ENCODE peak calls at places on chromosomes 6 and 20, in nine cellular contexts. I is HT-29, N is gastrocnemius medialis, E is mucosa of descending colon, V is nephron progenitor cell, M is fibroblast of the conjunctiva, D is NCI-H1436 treated with DMSO at 0.1 percent for 48 hours, U is immature natural killer cell, G is Ammon's horn. A is an unnamed sample.

GRCh38 chr6:73476722-73477121 is 15.2 kb downstream of the MTO1 start:
- DNase-seq in M (no peak), E (no peak), N (no peak), G (no peak), D (no peak), U (no peak), I (no peak), V (no peak), A (no peak)

GRCh38 chr6:77454386-77454785 is 8.9 kb downstream of the HTR1B start:
- DNase-seq in N (no peak), D (no peak), V (no peak), I (no peak), U (no peak), E (no peak), M (no peak), G (no peak), A (no peak)

GRCh38 chr6:70062010-70062409 is 195.7 kb downstream of the COL19A1 start:
- DNase-seq in I (no peak), E (no peak), V (no peak), U (no peak), N (no peak), M (no peak), G (no peak), D (no peak), A (no peak)

GRCh38 chr20:59207742-59208357 is 44.2 kb downstream of the ZNF831 start:
- DNase-seq in I (peak; percentile 79), E (peak; percentile 81), M (no peak), D (no peak), N (no peak), G (peak; percentile 83), U (peak; percentile 79), V (peak; percentile 46), A (no peak)

GRCh38 chr6:17904491-17905120 is 82.8 kb downstream of the KIF13A start:
- DNase-seq in N (peak; percentile 20), G (no peak), U (no peak), D (no peak), E (no peak), V (no peak), M (no peak), I (no peak), A (no peak)

GRCh38 chr20:33915726-33916331 is 77.9 kb upstream of the RALY start:
- DNase-seq in I (peak; percentile 77), U (peak; percentile 47), N (peak; percentile 4), V (peak; percentile 20), M (no peak), E (peak; percentile 77), D (no peak), G (no peak), A (no peak)

GRCh38 chr6:29748391-29749352 is 25.4 kb downstream of the HLA-F start:
- DNase-seq in M (peak; percentile 37), N (peak; percentile 90), U (peak; percentile 82), G (peak; percentile 93), D (no peak), V (peak; percentile 92), I (peak; percentile 92), E (peak; percentile 96), A (peak; percentile 70)

GRCh38 chr6:93644611-93645010 is 225.3 kb upstream of the EPHA7 start:
- DNase-seq in V (no peak), G (no peak), N (no peak), I (peak; percentile 12), D (no peak), U (no peak), E (no peak), M (peak; percentile 0), A (no peak)

GRCh38 chr20:53774487-53775203 is 181.0 kb upstream of the ZNF217 start:
- DNase-seq in E (no peak), M (no peak), I (peak; percentile 45), N (no peak), D (no peak), U (no peak), G (no peak), V (no peak), A (peak; percentile 95)

GRCh38 chr6:83215131-83216047 is 22.2 kb downstream of the RWDD2A start:
- DNase-seq in D (peak; percentile 53), V (peak; percentile 53), M (peak; percentile 64), U (peak; percentile 46), I (peak; percentile 69), E (peak; percentile 31), G (peak; percentile 90), N (peak; percentile 17), A (peak; percentile 50)

GRCh38 chr6:149917679-149918078 is 5.2 kb downstream of the RAET1G start:
- DNase-seq in E (no peak), G (no peak), U (no peak), I (no peak), M (no peak), N (no peak), V (no peak), D (no peak), A (no peak)

GRCh38 chr20:62369508-62370114 is 2.5 kb upstream of the LAMA5 start:
- DNase-seq in E (no peak), I (no peak), D (no peak), U (no peak), G (no peak), N (no peak), V (no peak), M (no peak), A (no peak)

GRCh38 chr6:52245425-52245824 is 1.1 kb upstream of the IL17F start:
- DNase-seq in N (no peak), E (no peak), U (no peak), M (no peak), V (no peak), G (no peak), D (no peak), I (no peak), A (no peak)

GRCh38 chr6:106520711-106521367 is 108.5 kb downstream of the RTN4IP1 start:
- DNase-seq in V (no peak), E (no peak), M (no peak), G (no peak), I (no peak), U (peak; percentile 90), N (no peak), D (no peak), A (no peak)

GRCh38 chr20:38723069-38723981 is 961 bp upstream of the SLC32A1 start:
- DNase-seq in V (peak; percentile 41), M (no peak), D (no peak), N (no peak), I (no peak), G (no peak), E (no peak), U (no peak), A (no peak)